ENCODE peak calls at places on chromosomes 2 and 18, in seven cellular contexts. One of them, this sample, is unnamed.

GRCh38 chr18:48095726-48096125 is 165.3 kb upstream of the SMAD2 start:
- DNase-seq in right atrium auricular region: no peak
- DNase-seq in cardiac muscle cell: no peak
- DNase-seq in GM06990: no peak
- DNase-seq in psoas muscle: no peak
- DNase-seq in right lobe of liver: no peak
- DNase-seq in HFF-Myc: no peak
- DNase-seq in this sample: no peak

GRCh38 chr2:43133708-43134570 is 92.5 kb downstream of the ZFP36L2 start:
- DNase-seq in cardiac muscle cell: no peak
- DNase-seq in right lobe of liver: peak; percentile 68
- DNase-seq in right atrium auricular region: no peak
- DNase-seq in GM06990: peak; percentile 57
- DNase-seq in psoas muscle: no peak
- DNase-seq in HFF-Myc: no peak
- DNase-seq in this sample: no peak

GRCh38 chr2:74919827-74920226 is 38.6 kb upstream of the POLE4 start:
- DNase-seq in GM06990: peak; percentile 50
- DNase-seq in psoas muscle: peak; percentile 81
- DNase-seq in HFF-Myc: no peak
- DNase-seq in right atrium auricular region: no peak
- DNase-seq in right lobe of liver: peak; percentile 72
- DNase-seq in cardiac muscle cell: peak; percentile 70
- DNase-seq in this sample: peak; percentile 45

GRCh38 chr2:129229830-129230441 is 749.5 kb upstream of the RAB6C start:
- DNase-seq in psoas muscle: no peak
- DNase-seq in right lobe of liver: no peak
- DNase-seq in HFF-Myc: no peak
- DNase-seq in cardiac muscle cell: no peak
- DNase-seq in right atrium auricular region: no peak
- DNase-seq in GM06990: no peak
- DNase-seq in this sample: no peak

GRCh38 chr2:46643493-46643892 is 164.1 kb downstream of the TMEM247 start:
- DNase-seq in cardiac muscle cell: no peak
- DNase-seq in GM06990: no peak
- DNase-seq in right atrium auricular region: no peak
- DNase-seq in HFF-Myc: no peak
- DNase-seq in psoas muscle: no peak
- DNase-seq in right lobe of liver: no peak
- DNase-seq in this sample: no peak

GRCh38 chr18:32802606-32803451 is 30.0 kb upstream of the KLHL14 start:
- DNase-seq in psoas muscle: no peak
- DNase-seq in HFF-Myc: no peak
- DNase-seq in right lobe of liver: no peak
- DNase-seq in cardiac muscle cell: no peak
- DNase-seq in right atrium auricular region: no peak
- DNase-seq in GM06990: no peak
- DNase-seq in this sample: no peak

GRCh38 chr2:157236404-157236803 is 21.1 kb upstream of the GALNT5 start:
- DNase-seq in right lobe of liver: no peak
- DNase-seq in GM06990: no peak
- DNase-seq in psoas muscle: no peak
- DNase-seq in right atrium auricular region: no peak
- DNase-seq in HFF-Myc: no peak
- DNase-seq in cardiac muscle cell: no peak
- DNase-seq in this sample: no peak

GRCh38 chr2:23425886-23426283 is 40.9 kb downstream of the KLHL29 start:
- DNase-seq in HFF-Myc: no peak
- DNase-seq in cardiac muscle cell: no peak
- DNase-seq in GM06990: no peak
- DNase-seq in psoas muscle: no peak
- DNase-seq in right lobe of liver: no peak
- DNase-seq in right atrium auricular region: peak; percentile 36
- DNase-seq in this sample: peak; percentile 84

GRCh38 chr2:230262246-230262645 is 36.7 kb downstream of the SP140 start:
- DNase-seq in HFF-Myc: no peak
- DNase-seq in right lobe of liver: no peak
- DNase-seq in right atrium auricular region: no peak
- DNase-seq in psoas muscle: no peak
- DNase-seq in GM06990: no peak
- DNase-seq in cardiac muscle cell: no peak
- DNase-seq in this sample: no peak

GRCh38 chr2:196407675-196408265 is 231.7 kb upstream of the CCDC150 start:
- DNase-seq in psoas muscle: no peak
- DNase-seq in HFF-Myc: no peak
- DNase-seq in cardiac muscle cell: no peak
- DNase-seq in right atrium auricular region: no peak
- DNase-seq in GM06990: no peak
- DNase-seq in right lobe of liver: no peak
- DNase-seq in this sample: no peak

GRCh38 chr2:134120160-134120717 is 133.6 kb upstream of the MGAT5 start:
- DNase-seq in right atrium auricular region: no peak
- DNase-seq in cardiac muscle cell: no peak
- DNase-seq in HFF-Myc: no peak
- DNase-seq in right lobe of liver: peak; percentile 66
- DNase-seq in GM06990: no peak
- DNase-seq in psoas muscle: no peak
- DNase-seq in this sample: no peak

GRCh38 chr2:233980955-233981555 is 63.9 kb downstream of the TRPM8 start:
- DNase-seq in HFF-Myc: no peak
- DNase-seq in right atrium auricular region: no peak
- DNase-seq in cardiac muscle cell: no peak
- DNase-seq in GM06990: no peak
- DNase-seq in right lobe of liver: no peak
- DNase-seq in psoas muscle: no peak
- DNase-seq in this sample: no peak

GRCh38 chr2:217086038-217086522 is 226.2 kb upstream of the TNP1 start:
- DNase-seq in right lobe of liver: no peak
- DNase-seq in HFF-Myc: no peak
- DNase-seq in cardiac muscle cell: peak; percentile 35
- DNase-seq in right atrium auricular region: no peak
- DNase-seq in psoas muscle: no peak
- DNase-seq in GM06990: peak; percentile 67
- DNase-seq in this sample: peak; percentile 68

GRCh38 chr2:69639246-69639645 is 4.3 kb downstream of the AAK1 start:
- DNase-seq in HFF-Myc: no peak
- DNase-seq in right atrium auricular region: no peak
- DNase-seq in GM06990: no peak
- DNase-seq in right lobe of liver: no peak
- DNase-seq in cardiac muscle cell: no peak
- DNase-seq in psoas muscle: no peak
- DNase-seq in this sample: no peak

GRCh38 chr18:49862656-49863385 is 49.5 kb upstream of the ACAA2 start:
- DNase-seq in GM06990: no peak
- DNase-seq in HFF-Myc: no peak
- DNase-seq in cardiac muscle cell: no peak
- DNase-seq in right atrium auricular region: no peak
- DNase-seq in right lobe of liver: no peak
- DNase-seq in psoas muscle: no peak
- DNase-seq in this sample: no peak

GRCh38 chr2:46351388-46352141 is 54.4 kb downstream of the EPAS1 start:
- DNase-seq in right atrium auricular region: no peak
- DNase-seq in psoas muscle: no peak
- DNase-seq in cardiac muscle cell: no peak
- DNase-seq in right lobe of liver: no peak
- DNase-seq in HFF-Myc: no peak
- DNase-seq in GM06990: no peak
- DNase-seq in this sample: no peak

GRCh38 chr2:211216221-211216620 is 659.8 kb downstream of the CPS1 start:
- DNase-seq in right atrium auricular region: no peak
- DNase-seq in psoas muscle: no peak
- DNase-seq in HFF-Myc: no peak
- DNase-seq in cardiac muscle cell: no peak
- DNase-seq in right lobe of liver: no peak
- DNase-seq in GM06990: no peak
- DNase-seq in this sample: no peak

GRCh38 chr18:27501651-27502050 is 316.5 kb upstream of the CHST9 start:
- DNase-seq in HFF-Myc: no peak
- DNase-seq in right lobe of liver: no peak
- DNase-seq in GM06990: no peak
- DNase-seq in psoas muscle: no peak
- DNase-seq in right atrium auricular region: no peak
- DNase-seq in cardiac muscle cell: no peak
- DNase-seq in this sample: no peak

GRCh38 chr18:72697706-72698105 is 153.6 kb upstream of the CBLN2 start:
- DNase-seq in right lobe of liver: no peak
- DNase-seq in GM06990: no peak
- DNase-seq in psoas muscle: no peak
- DNase-seq in cardiac muscle cell: no peak
- DNase-seq in HFF-Myc: no peak
- DNase-seq in right atrium auricular region: no peak
- DNase-seq in this sample: no peak

GRCh38 chr2:138831691-138832090 is 51.5 kb upstream of the NXPH2 start:
- DNase-seq in right atrium auricular region: no peak
- DNase-seq in right lobe of liver: no peak
- DNase-seq in psoas muscle: no peak
- DNase-seq in cardiac muscle cell: no peak
- DNase-seq in GM06990: no peak
- DNase-seq in HFF-Myc: no peak
- DNase-seq in this sample: no peak

GRCh38 chr2:138827426-138828054 is 47.4 kb upstream of the NXPH2 start:
- DNase-seq in GM06990: peak; percentile 33
- DNase-seq in right atrium auricular region: no peak
- DNase-seq in right lobe of liver: no peak
- DNase-seq in psoas muscle: no peak
- DNase-seq in cardiac muscle cell: peak; percentile 77
- DNase-seq in HFF-Myc: peak; percentile 39
- DNase-seq in this sample: peak; percentile 78

GRCh38 chr2:138830547-138830946 is 50.4 kb upstream of the NXPH2 start:
- DNase-seq in right lobe of liver: no peak
- DNase-seq in cardiac muscle cell: no peak
- DNase-seq in HFF-Myc: no peak
- DNase-seq in GM06990: no peak
- DNase-seq in psoas muscle: no peak
- DNase-seq in right atrium auricular region: no peak
- DNase-seq in this sample: no peak

GRCh38 chr2:138831154-138831553 is 51.0 kb upstream of the NXPH2 start:
- DNase-seq in psoas muscle: no peak
- DNase-seq in cardiac muscle cell: no peak
- DNase-seq in right lobe of liver: no peak
- DNase-seq in right atrium auricular region: no peak
- DNase-seq in HFF-Myc: no peak
- DNase-seq in GM06990: no peak
- DNase-seq in this sample: peak; percentile 8

DNA sequence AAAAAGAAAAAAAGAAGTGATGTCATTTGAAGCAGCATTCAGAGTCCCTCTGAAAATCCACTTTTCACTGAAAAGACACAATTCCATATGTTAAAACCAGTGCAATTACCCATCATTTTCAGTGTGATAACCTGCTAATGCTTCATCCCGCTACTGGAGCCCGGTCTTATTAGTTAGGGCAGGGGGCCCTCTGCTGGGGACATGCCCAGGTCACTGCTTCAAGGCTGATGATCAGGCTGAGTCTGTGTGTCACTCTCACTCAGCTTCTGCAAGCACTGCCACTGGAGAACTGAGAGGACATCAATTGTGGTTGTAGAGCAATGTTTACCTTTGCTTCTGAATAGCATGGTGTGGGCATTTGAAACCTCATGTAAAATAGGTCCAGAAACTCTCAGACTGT is 49.1 kb upstream of the NXPH2 start:
- DNase-seq in cardiac muscle cell: peak; percentile 37
- DNase-seq in HFF-Myc: no peak
- DNase-seq in GM06990: no peak
- DNase-seq in right atrium auricular region: no peak
- DNase-seq in psoas muscle: no peak
- DNase-seq in right lobe of liver: no peak
- DNase-seq in this sample: peak; percentile 18
- TF ChIP-seq CTCF in cardiac muscle cell: peak; percentile 41
- TF ChIP-seq CTCF in HFF-Myc: peak; percentile 36
- TF ChIP-seq CTCF in GM06990: peak; percentile 55
- TF ChIP-seq CTCF in right atrium auricular region: no peak
- TF ChIP-seq CTCF in psoas muscle: peak; percentile 20
- TF ChIP-seq CTCF in right lobe of liver: peak; percentile 34
- TF ChIP-seq CTCF in this sample: peak; percentile 22

GRCh38 chr2:239326831-239327535 is 73.8 kb downstream of the HDAC4 start:
- DNase-seq in psoas muscle: peak; percentile 80
- DNase-seq in right lobe of liver: no peak
- DNase-seq in GM06990: peak; percentile 75
- DNase-seq in cardiac muscle cell: no peak
- DNase-seq in HFF-Myc: no peak
- DNase-seq in right atrium auricular region: peak; percentile 57
- DNase-seq in this sample: peak; percentile 33
- H3K4me3 ChIP-seq in psoas muscle: no peak overlapping the region
- H3K4me3 ChIP-seq in right lobe of liver: no peak overlapping the region
- H3K4me3 ChIP-seq in GM06990: no peak overlapping the region
- H3K4me3 ChIP-seq in cardiac muscle cell: no peak overlapping the region
- H3K4me3 ChIP-seq in HFF-Myc: no peak overlapping the region
- H3K4me3 ChIP-seq in right atrium auricular region: no peak overlapping the region
- H3K4me3 ChIP-seq in this sample: no peak overlapping the region

GRCh38 chr2:99081886-99082285 is 59.6 kb upstream of the C2orf15 start:
- DNase-seq in psoas muscle: no peak
- DNase-seq in GM06990: no peak
- DNase-seq in right atrium auricular region: no peak
- DNase-seq in right lobe of liver: no peak
- DNase-seq in cardiac muscle cell: no peak
- DNase-seq in HFF-Myc: no peak
- DNase-seq in this sample: no peak

GRCh38 chr2:99084256-99084655 is 57.3 kb upstream of the C2orf15 start:
- DNase-seq in HFF-Myc: no peak
- DNase-seq in psoas muscle: no peak
- DNase-seq in GM06990: no peak
- DNase-seq in right lobe of liver: no peak
- DNase-seq in right atrium auricular region: no peak
- DNase-seq in cardiac muscle cell: no peak
- DNase-seq in this sample: no peak

GRCh38 chr2:99088017-99088416 is 53.5 kb upstream of the C2orf15 start:
- DNase-seq in HFF-Myc: no peak
- DNase-seq in psoas muscle: no peak
- DNase-seq in cardiac muscle cell: peak; percentile 10
- DNase-seq in right atrium auricular region: no peak
- DNase-seq in GM06990: peak; percentile 15
- DNase-seq in right lobe of liver: no peak
- DNase-seq in this sample: no peak

GRCh38 chr2:99086385-99086784 is 55.1 kb upstream of the C2orf15 start:
- DNase-seq in GM06990: no peak
- DNase-seq in right lobe of liver: no peak
- DNase-seq in psoas muscle: no peak
- DNase-seq in right atrium auricular region: no peak
- DNase-seq in cardiac muscle cell: no peak
- DNase-seq in HFF-Myc: no peak
- DNase-seq in this sample: no peak

DNA sequence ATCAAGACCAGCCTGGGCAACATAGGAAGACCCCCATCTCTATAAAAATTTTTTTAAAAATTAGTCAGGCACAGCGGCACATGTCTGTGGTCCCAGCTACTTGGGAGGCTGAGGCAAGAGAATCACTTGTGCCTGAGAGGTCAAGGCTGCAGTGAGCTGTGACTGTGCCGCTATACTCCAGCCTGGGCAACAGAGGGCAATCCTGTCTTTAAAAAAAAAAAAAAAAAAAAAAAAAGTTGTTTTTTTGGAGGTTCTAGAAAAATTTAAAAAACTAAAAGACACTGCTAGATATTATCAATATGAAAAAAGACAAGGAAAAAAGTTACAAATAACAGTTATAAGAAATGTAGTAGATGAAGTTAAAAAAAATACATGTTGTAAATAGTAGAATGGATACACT is 56.1 kb upstream of the C2orf15 start:
- DNase-seq in right atrium auricular region: no peak
- DNase-seq in right lobe of liver: no peak
- DNase-seq in cardiac muscle cell: peak; percentile 13
- DNase-seq in psoas muscle: no peak
- DNase-seq in HFF-Myc: no peak
- DNase-seq in GM06990: no peak
- DNase-seq in this sample: peak; percentile 26
- TF ChIP-seq CTCF in right atrium auricular region: no peak
- TF ChIP-seq CTCF in right lobe of liver: peak; percentile 23
- TF ChIP-seq CTCF in cardiac muscle cell: peak; percentile 35
- TF ChIP-seq CTCF in psoas muscle: peak; percentile 9
- TF ChIP-seq CTCF in HFF-Myc: peak; percentile 37
- TF ChIP-seq CTCF in GM06990: peak; percentile 29
- TF ChIP-seq CTCF in this sample: peak; percentile 19

GRCh38 chr2:25566694-25567093 is 106.7 kb downstream of the DTNB start:
- DNase-seq in psoas muscle: no peak
- DNase-seq in right atrium auricular region: no peak
- DNase-seq in GM06990: peak; percentile 51
- DNase-seq in HFF-Myc: no peak
- DNase-seq in right lobe of liver: no peak
- DNase-seq in cardiac muscle cell: peak; percentile 71
- DNase-seq in this sample: peak; percentile 40
- H3K4me3 ChIP-seq in psoas muscle: no peak overlapping the region
- H3K4me3 ChIP-seq in right atrium auricular region: no peak overlapping the region
- H3K4me3 ChIP-seq in GM06990: no peak overlapping the region
- H3K4me3 ChIP-seq in HFF-Myc: no peak overlapping the region
- H3K4me3 ChIP-seq in right lobe of liver: no peak overlapping the region
- H3K4me3 ChIP-seq in cardiac muscle cell: no peak overlapping the region
- H3K4me3 ChIP-seq in this sample: no peak overlapping the region

This sample was measured in fibroblast of mammary gland.